ENCODE peak calls at places on chromosome X, in four cellular contexts. One of them, this sample, is unnamed.

GRCh38 chrX:123361371-123361770 is 177.3 kb downstream of the GRIA3 start:
- DNase-seq in HL-60: no peak
- DNase-seq in hepatocyte: no peak
- DNase-seq in lower leg skin: no peak
- DNase-seq in this sample: no peak

GRCh38 chrX:49761481-49761880 is 65.7 kb upstream of the PAGE1 start:
- DNase-seq in lower leg skin: no peak
- DNase-seq in hepatocyte: peak
- DNase-seq in HL-60: no peak
- DNase-seq in this sample: no peak

GRCh38 chrX:133838761-133839676 is 146.4 kb downstream of the GPC3 start:
- DNase-seq in lower leg skin: no peak
- DNase-seq in hepatocyte: peak
- DNase-seq in HL-60: no peak
- DNase-seq in this sample: no peak

GRCh38 chrX:39652336-39652735 is 445.4 kb downstream of the BCOR start:
- DNase-seq in HL-60: no peak
- DNase-seq in hepatocyte: no peak
- DNase-seq in lower leg skin: no peak
- DNase-seq in this sample: no peak

GRCh38 chrX:20743054-20743453 is 476.3 kb upstream of the RPS6KA3 start:
- DNase-seq in HL-60: no peak
- DNase-seq in hepatocyte: no peak
- DNase-seq in lower leg skin: no peak
- DNase-seq in this sample: no peak

GRCh38 chrX:16239211-16239610 is 71.9 kb downstream of the MAGEB17 start:
- DNase-seq in lower leg skin: no peak
- DNase-seq in HL-60: no peak
- DNase-seq in hepatocyte: peak
- DNase-seq in this sample: no peak

GRCh38 chrX:130114141-130114561 is 3.9 kb upstream of the ELF4 start:
- DNase-seq in hepatocyte: no peak
- DNase-seq in lower leg skin: no peak
- DNase-seq in HL-60: no peak
- DNase-seq in this sample: no peak

GRCh38 chrX:41441934-41442823 is 5.0 kb upstream of the NYX start:
- DNase-seq in hepatocyte: peak
- DNase-seq in lower leg skin: peak
- DNase-seq in HL-60: peak
- DNase-seq in this sample: no peak

GRCh38 chrX:49165901-49166881 is 3.6 kb downstream of the MAGIX start:
- DNase-seq in hepatocyte: peak
- DNase-seq in HL-60: peak
- DNase-seq in lower leg skin: peak
- DNase-seq in this sample: no peak

GRCh38 chrX:13142891-13143290 is 98.5 kb upstream of the FAM9C start:
- DNase-seq in lower leg skin: no peak
- DNase-seq in HL-60: no peak
- DNase-seq in hepatocyte: peak
- DNase-seq in this sample: no peak

GRCh38 chrX:109840585-109840984 is 107.5 kb upstream of the ACSL4 start:
- DNase-seq in lower leg skin: peak
- DNase-seq in HL-60: peak
- DNase-seq in hepatocyte: peak
- DNase-seq in this sample: no peak

GRCh38 chrX:130125090-130125489 is 14.8 kb upstream of the ELF4 start:
- DNase-seq in hepatocyte: peak
- DNase-seq in HL-60: no peak
- DNase-seq in lower leg skin: peak
- DNase-seq in this sample: no peak

GRCh38 chrX:119521246-119521645 is 44.0 kb downstream of the STEEP1 start:
- DNase-seq in HL-60: no peak
- DNase-seq in hepatocyte: no peak
- DNase-seq in lower leg skin: no peak
- DNase-seq in this sample: no peak

GRCh38 chrX:101079223-101079622 is 544 bp downstream of the TMEM35A start:
- DNase-seq in lower leg skin: no peak
- DNase-seq in HL-60: no peak
- DNase-seq in hepatocyte: no peak
- DNase-seq in this sample: no peak

GRCh38 chrX:21373637-21374162 is 518 bp upstream of the CNKSR2 start:
- DNase-seq in lower leg skin: no peak
- DNase-seq in HL-60: no peak
- DNase-seq in hepatocyte: no peak
- DNase-seq in this sample: no peak

GRCh38 chrX:119916310-119916709 is 20.6 kb downstream of the AKAP14 start:
- DNase-seq in hepatocyte: no peak
- DNase-seq in HL-60: no peak
- DNase-seq in lower leg skin: no peak
- DNase-seq in this sample: peak

GRCh38 chrX:33298622-33299021 is 87.3 kb upstream of the DMD start:
- DNase-seq in lower leg skin: no peak
- DNase-seq in hepatocyte: no peak
- DNase-seq in HL-60: no peak
- DNase-seq in this sample: no peak

GRCh38 chrX:94854251-94854650 is 1180.2 kb downstream of the FAM133A start:
- DNase-seq in lower leg skin: no peak
- DNase-seq in HL-60: no peak
- DNase-seq in hepatocyte: peak
- DNase-seq in this sample: no peak

GRCh38 chrX:10110984-10111363 is 45.8 kb upstream of the CLCN4 start:
- DNase-seq in lower leg skin: no peak
- DNase-seq in hepatocyte: no peak
- DNase-seq in HL-60: no peak
- DNase-seq in this sample: no peak

GRCh38 chrX:40132751-40133150 is 35.0 kb upstream of the BCOR start:
- DNase-seq in lower leg skin: peak
- DNase-seq in HL-60: no peak
- DNase-seq in hepatocyte: peak
- DNase-seq in this sample: no peak

GRCh38 chrX:153411255-153411987 is at the start of gene ZFP92:
- DNase-seq in HL-60: no peak
- DNase-seq in hepatocyte: peak
- DNase-seq in lower leg skin: no peak
- DNase-seq in this sample: peak

GRCh38 chrX:103811858-103812257 is 20.2 kb downstream of the RAB9B start:
- DNase-seq in hepatocyte: peak
- DNase-seq in HL-60: no peak
- DNase-seq in lower leg skin: no peak
- DNase-seq in this sample: no peak

GRCh38 chrX:54288277-54288676 is 69.6 kb downstream of the WNK3 start:
- DNase-seq in HL-60: no peak
- DNase-seq in lower leg skin: no peak
- DNase-seq in hepatocyte: peak
- DNase-seq in this sample: no peak

GRCh38 chrX:37846934-37847732 is at the start of gene DYNLT3:
- DNase-seq in hepatocyte: peak
- DNase-seq in lower leg skin: peak
- DNase-seq in HL-60: peak
- DNase-seq in this sample: peak

GRCh38 chrX:77788050-77788449 is 2.0 kb upstream of the ATRX start:
- DNase-seq in lower leg skin: no peak
- DNase-seq in hepatocyte: peak
- DNase-seq in HL-60: no peak
- DNase-seq in this sample: no peak

GRCh38 chrX:9604111-9604907 is 139.5 kb downstream of the TBL1X start:
- DNase-seq in hepatocyte: no peak
- DNase-seq in lower leg skin: no peak
- DNase-seq in HL-60: no peak
- DNase-seq in this sample: no peak

GRCh38 chrX:141301017-141301416 is 58.7 kb upstream of the SPANXC start:
- DNase-seq in hepatocyte: no peak
- DNase-seq in lower leg skin: no peak
- DNase-seq in HL-60: no peak
- DNase-seq in this sample: no peak

GRCh38 chrX:47380268-47380667 is 9.9 kb downstream of the ZNF157 start:
- DNase-seq in HL-60: no peak
- DNase-seq in hepatocyte: no peak
- DNase-seq in lower leg skin: peak
- DNase-seq in this sample: no peak

GRCh38 chrX:16695079-16695676 is 17.3 kb downstream of the CTPS2 start:
- DNase-seq in lower leg skin: peak
- DNase-seq in HL-60: no peak
- DNase-seq in hepatocyte: peak
- DNase-seq in this sample: no peak

GRCh38 chrX:136130931-136131843 is 16.1 kb upstream of the FHL1 start:
- DNase-seq in hepatocyte: no peak
- DNase-seq in lower leg skin: no peak
- DNase-seq in HL-60: no peak
- DNase-seq in this sample: no peak

GRCh38 chrX:7444967-7445366 is 297.0 kb upstream of the PUDP start:
- DNase-seq in lower leg skin: no peak
- DNase-seq in HL-60: no peak
- DNase-seq in hepatocyte: no peak
- DNase-seq in this sample: no peak

GRCh38 chrX:80876877-80877276 is 67.2 kb upstream of the BRWD3 start:
- DNase-seq in hepatocyte: peak
- DNase-seq in lower leg skin: no peak
- DNase-seq in HL-60: no peak
- DNase-seq in this sample: no peak

GRCh38 chrX:116417214-116417613 is 19.2 kb upstream of the SLC6A14 start:
- DNase-seq in hepatocyte: peak
- DNase-seq in lower leg skin: peak
- DNase-seq in HL-60: no peak
- DNase-seq in this sample: no peak

GRCh38 chrX:13369541-13370140 is 49.8 kb upstream of the ATXN3L start:
- DNase-seq in lower leg skin: no peak
- DNase-seq in hepatocyte: no peak
- DNase-seq in HL-60: no peak
- DNase-seq in this sample: no peak

GRCh38 chrX:2325076-2325784 is 175.5 kb downstream of the DHRSX start:
- DNase-seq in HL-60: no peak
- DNase-seq in hepatocyte: no peak
- DNase-seq in lower leg skin: no peak
- DNase-seq in this sample: no peak

GRCh38 chrX:133005038-133005437 is 46.6 kb upstream of the HS6ST2 start:
- DNase-seq in HL-60: no peak
- DNase-seq in hepatocyte: peak
- DNase-seq in lower leg skin: no peak
- DNase-seq in this sample: no peak

GRCh38 chrX:64867217-64867616 is 109.0 kb downstream of the ZC4H2 start:
- DNase-seq in HL-60: no peak
- DNase-seq in lower leg skin: no peak
- DNase-seq in hepatocyte: no peak
- DNase-seq in this sample: no peak

GRCh38 chrX:121132675-121133074 is 85.3 kb downstream of the GLUD2 start:
- DNase-seq in lower leg skin: no peak
- DNase-seq in hepatocyte: no peak
- DNase-seq in HL-60: no peak
- DNase-seq in this sample: no peak

GRCh38 chrX:109952985-109953905 is 49.7 kb upstream of the TMEM164 start:
- DNase-seq in hepatocyte: no peak
- DNase-seq in HL-60: no peak
- DNase-seq in lower leg skin: no peak
- DNase-seq in this sample: no peak

GRCh38 chrX:68808686-68809357 is 20.0 kb upstream of the EFNB1 start:
- DNase-seq in hepatocyte: no peak
- DNase-seq in lower leg skin: no peak
- DNase-seq in HL-60: no peak
- DNase-seq in this sample: no peak
- TF ChIP-seq CTCF in hepatocyte: peak
- TF ChIP-seq CTCF in lower leg skin: no peak
- TF ChIP-seq CTCF in HL-60: no peak
- TF ChIP-seq CTCF in this sample: peak

GRCh38 chrX:117996918-117997480 is 119.6 kb downstream of the KLHL13 start:
- DNase-seq in HL-60: no peak
- DNase-seq in lower leg skin: no peak
- DNase-seq in hepatocyte: no peak
- DNase-seq in this sample: no peak
- TF ChIP-seq CTCF in HL-60: no peak
- TF ChIP-seq CTCF in lower leg skin: no peak
- TF ChIP-seq CTCF in hepatocyte: peak
- TF ChIP-seq CTCF in this sample: peak

DNA sequence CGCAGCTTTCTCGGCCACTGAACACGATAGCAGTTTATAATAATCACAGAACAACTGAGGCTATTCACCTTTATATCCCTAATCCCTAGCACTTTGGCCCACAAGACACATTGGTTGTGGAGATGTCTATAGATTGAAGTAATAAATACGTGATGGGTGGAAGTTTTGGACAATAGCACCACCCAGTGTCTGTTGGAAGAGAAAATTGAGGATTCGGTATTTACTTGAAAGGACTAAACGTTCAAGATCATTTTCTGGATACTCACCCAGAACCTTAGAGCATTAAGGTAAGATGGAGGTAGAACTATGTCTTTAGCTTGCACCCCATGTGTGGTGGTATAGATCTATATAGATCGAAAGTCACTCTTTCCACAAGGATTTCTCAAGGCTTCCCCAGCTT is 792 bp upstream of the TMSB15A start:
- DNase-seq in HL-60: no peak
- DNase-seq in hepatocyte: no peak
- DNase-seq in lower leg skin: no peak
- DNase-seq in this sample: no peak
- TF ChIP-seq CTCF in HL-60: no peak
- TF ChIP-seq CTCF in hepatocyte: peak
- TF ChIP-seq CTCF in lower leg skin: no peak
- TF ChIP-seq CTCF in this sample: peak

GRCh38 chrX:131792356-131792749 is 230.7 kb upstream of the STK26 start:
- DNase-seq in lower leg skin: no peak
- DNase-seq in HL-60: no peak
- DNase-seq in hepatocyte: no peak
- DNase-seq in this sample: no peak
- TF ChIP-seq CTCF in lower leg skin: no peak
- TF ChIP-seq CTCF in HL-60: no peak
- TF ChIP-seq CTCF in hepatocyte: no peak
- TF ChIP-seq CTCF in this sample: no peak